ENCODE peak calls at places on chromosomes 16 and 17, in four cellular contexts. One of them, this sample, is unnamed.

GRCh38 chr17:34820166-34820920 is 140.9 kb downstream of the CCT6B start:
- DNase-seq in GM12865: peak
- DNase-seq in dorsolateral prefrontal cortex: no peak
- DNase-seq in cardiac fibroblast: no peak
- DNase-seq in this sample: no peak

GRCh38 chr17:64128787-64129514 is 993 bp downstream of the ERN1 start:
- DNase-seq in cardiac fibroblast: peak
- DNase-seq in dorsolateral prefrontal cortex: no peak
- DNase-seq in GM12865: peak
- DNase-seq in this sample: no peak

GRCh38 chr16:11848842-11849241 is 2.5 kb downstream of the RSL1D1 start:
- DNase-seq in GM12865: no peak
- DNase-seq in cardiac fibroblast: peak
- DNase-seq in dorsolateral prefrontal cortex: no peak
- DNase-seq in this sample: no peak

GRCh38 chr17:3033741-3034577 is 29.4 kb downstream of the OR1D5 start:
- DNase-seq in cardiac fibroblast: no peak
- DNase-seq in GM12865: no peak
- DNase-seq in dorsolateral prefrontal cortex: no peak
- DNase-seq in this sample: no peak

GRCh38 chr16:53991181-53992056 is 287.5 kb downstream of the FTO start:
- DNase-seq in dorsolateral prefrontal cortex: no peak
- DNase-seq in GM12865: no peak
- DNase-seq in cardiac fibroblast: peak
- DNase-seq in this sample: peak

GRCh38 chr17:27207073-27207511 is 86.8 kb upstream of the WSB1 start:
- DNase-seq in dorsolateral prefrontal cortex: no peak
- DNase-seq in cardiac fibroblast: peak
- DNase-seq in GM12865: no peak
- DNase-seq in this sample: no peak

GRCh38 chr17:66348605-66349165 is 46.3 kb downstream of the PRKCA start:
- DNase-seq in GM12865: no peak
- DNase-seq in cardiac fibroblast: peak
- DNase-seq in dorsolateral prefrontal cortex: no peak
- DNase-seq in this sample: peak

GRCh38 chr16:56610017-56610608 is 1.7 kb downstream of the MT2A start:
- DNase-seq in dorsolateral prefrontal cortex: no peak
- DNase-seq in GM12865: peak
- DNase-seq in cardiac fibroblast: peak
- DNase-seq in this sample: peak

GRCh38 chr17:36943250-36944220 is 5.2 kb upstream of the AATF start:
- DNase-seq in GM12865: no peak
- DNase-seq in dorsolateral prefrontal cortex: no peak
- DNase-seq in cardiac fibroblast: no peak
- DNase-seq in this sample: no peak

GRCh38 chr17:33044771-33045170 is 53.1 kb downstream of the SPACA3 start:
- DNase-seq in cardiac fibroblast: no peak
- DNase-seq in dorsolateral prefrontal cortex: no peak
- DNase-seq in GM12865: no peak
- DNase-seq in this sample: no peak

DNA sequence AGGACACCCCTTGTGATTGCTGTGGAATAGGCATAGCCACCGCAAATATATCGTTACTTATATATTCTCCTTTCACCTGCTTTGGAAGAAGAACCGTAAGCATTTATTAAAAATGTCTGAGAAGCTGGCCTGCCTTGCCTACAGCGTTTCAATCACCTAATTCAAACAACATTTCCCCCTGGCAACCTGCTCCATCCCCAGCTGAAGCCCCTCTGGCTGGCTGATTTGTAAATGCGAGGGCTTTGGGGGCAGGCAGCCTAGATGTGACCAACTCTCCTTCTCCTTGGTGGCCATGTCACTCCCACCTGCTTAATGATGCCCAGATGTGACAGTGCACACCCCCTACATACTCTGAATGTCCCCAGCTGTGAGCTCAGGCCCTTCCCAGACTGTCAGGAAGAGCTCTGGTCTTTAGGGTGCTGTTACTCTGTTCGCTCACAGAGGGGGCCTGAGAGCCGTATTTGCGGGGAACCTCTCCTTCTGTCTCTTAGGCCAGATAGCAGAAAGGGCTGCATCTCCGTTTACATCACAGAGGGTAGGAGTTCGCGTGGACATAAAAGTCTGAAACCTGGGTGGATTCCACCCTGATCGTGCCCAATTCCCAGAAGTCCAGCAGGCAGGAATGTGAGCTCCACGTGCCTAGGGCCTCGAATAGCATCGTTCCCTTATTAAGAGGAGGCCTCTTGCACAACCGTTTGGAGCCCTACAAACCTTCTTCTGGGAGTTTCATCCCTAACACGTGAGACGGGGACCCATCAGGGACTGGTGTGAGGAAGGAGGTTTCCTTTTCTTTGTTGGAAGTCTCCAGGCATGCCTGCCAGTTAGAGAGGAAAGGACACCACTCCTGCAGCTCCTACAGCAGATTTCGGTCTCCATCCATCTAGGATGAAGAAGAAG is 2.4 kb upstream of the SDK2 start:
- DNase-seq in GM12865: peak
- DNase-seq in cardiac fibroblast: no peak
- DNase-seq in dorsolateral prefrontal cortex: no peak
- DNase-seq in this sample: peak
- H3K4me3 ChIP-seq in GM12865: no peak
- H3K4me3 ChIP-seq in cardiac fibroblast: no peak
- H3K4me3 ChIP-seq in dorsolateral prefrontal cortex: no peak
- H3K4me3 ChIP-seq in this sample: no peak

GRCh38 chr17:79781691-79782575 is 4.0 kb downstream of the CBX2 start:
- DNase-seq in GM12865: no peak
- DNase-seq in dorsolateral prefrontal cortex: no peak
- DNase-seq in cardiac fibroblast: no peak
- DNase-seq in this sample: no peak
- H3K4me3 ChIP-seq in GM12865: no peak
- H3K4me3 ChIP-seq in dorsolateral prefrontal cortex: no peak
- H3K4me3 ChIP-seq in cardiac fibroblast: no peak
- H3K4me3 ChIP-seq in this sample: no peak

GRCh38 chr17:42783062-42783777 is 2.8 kb downstream of the WNK4 start:
- DNase-seq in cardiac fibroblast: peak
- DNase-seq in GM12865: no peak
- DNase-seq in dorsolateral prefrontal cortex: no peak
- DNase-seq in this sample: no peak
- H3K4me3 ChIP-seq in cardiac fibroblast: no peak
- H3K4me3 ChIP-seq in GM12865: no peak
- H3K4me3 ChIP-seq in dorsolateral prefrontal cortex: no peak
- H3K4me3 ChIP-seq in this sample: no peak

GRCh38 chr17:38452719-38453118 is 24.5 kb downstream of the ARHGAP23 start:
- DNase-seq in dorsolateral prefrontal cortex: no peak
- DNase-seq in cardiac fibroblast: no peak
- DNase-seq in GM12865: no peak
- DNase-seq in this sample: no peak

GRCh38 chr17:38450699-38451029 is 22.4 kb downstream of the ARHGAP23 start:
- DNase-seq in dorsolateral prefrontal cortex: no peak
- DNase-seq in GM12865: no peak
- DNase-seq in cardiac fibroblast: no peak
- DNase-seq in this sample: peak

GRCh38 chr17:38451840-38452529 is 23.7 kb downstream of the ARHGAP23 start:
- DNase-seq in cardiac fibroblast: peak
- DNase-seq in dorsolateral prefrontal cortex: no peak
- DNase-seq in GM12865: no peak
- DNase-seq in this sample: peak

GRCh38 chr17:38449364-38449763 is 21.1 kb downstream of the ARHGAP23 start:
- DNase-seq in GM12865: no peak
- DNase-seq in cardiac fibroblast: peak
- DNase-seq in dorsolateral prefrontal cortex: no peak
- DNase-seq in this sample: peak

DNA sequence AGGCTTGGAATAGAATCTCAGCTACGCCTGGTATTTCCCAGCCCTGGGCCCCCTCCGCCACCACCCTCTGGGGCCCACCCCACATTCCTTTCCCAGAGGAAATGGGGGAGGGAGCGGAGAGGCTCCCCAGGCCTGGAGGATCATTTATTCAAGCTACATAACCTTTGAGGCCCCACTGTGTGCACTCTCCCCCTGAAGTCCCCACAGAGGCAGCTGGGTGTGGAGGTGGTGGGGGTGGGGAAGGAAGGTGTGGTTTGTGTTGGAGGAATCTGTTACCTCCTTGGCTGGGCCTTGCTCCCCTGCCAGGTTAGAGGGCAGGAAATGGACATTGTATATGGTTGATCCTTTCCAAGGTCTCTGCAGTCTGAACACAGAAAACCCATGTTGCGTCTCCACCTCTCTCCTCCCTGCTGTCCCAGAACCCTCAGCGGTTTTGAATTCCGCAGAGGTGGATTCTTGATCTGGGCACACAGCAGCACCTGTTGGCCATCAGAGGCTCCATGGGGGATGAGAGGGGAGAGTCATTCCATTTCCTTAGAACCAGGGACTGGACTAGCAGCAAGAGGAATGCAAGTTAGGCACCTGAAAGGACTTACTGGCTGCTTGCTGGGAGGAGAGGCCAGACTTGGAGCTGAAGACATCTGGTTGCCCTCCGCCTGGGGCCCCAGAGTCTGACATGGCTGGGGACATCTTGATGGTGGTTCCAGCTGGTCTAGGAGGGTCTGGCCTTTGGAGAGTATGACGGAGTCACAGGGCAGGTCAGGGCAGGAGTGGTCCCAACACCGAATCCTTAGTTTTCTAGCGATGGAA is 23.0 kb downstream of the ARHGAP23 start:
- DNase-seq in cardiac fibroblast: peak
- DNase-seq in dorsolateral prefrontal cortex: no peak
- DNase-seq in GM12865: no peak
- DNase-seq in this sample: peak
- H3K4me3 ChIP-seq in cardiac fibroblast: peak
- H3K4me3 ChIP-seq in dorsolateral prefrontal cortex: no peak
- H3K4me3 ChIP-seq in GM12865: no peak
- H3K4me3 ChIP-seq in this sample: peak

GRCh38 chr16:17866991-17867390 is 396.2 kb upstream of the XYLT1 start:
- DNase-seq in dorsolateral prefrontal cortex: no peak
- DNase-seq in GM12865: no peak
- DNase-seq in cardiac fibroblast: no peak
- DNase-seq in this sample: no peak
- H3K4me3 ChIP-seq in dorsolateral prefrontal cortex: no peak
- H3K4me3 ChIP-seq in GM12865: no peak
- H3K4me3 ChIP-seq in cardiac fibroblast: no peak
- H3K4me3 ChIP-seq in this sample: no peak

GRCh38 chr17:58338454-58338841 is 9.9 kb upstream of the TSPOAP1 start:
- DNase-seq in GM12865: no peak
- DNase-seq in dorsolateral prefrontal cortex: no peak
- DNase-seq in cardiac fibroblast: no peak
- DNase-seq in this sample: no peak
- H3K4me3 ChIP-seq in GM12865: peak
- H3K4me3 ChIP-seq in dorsolateral prefrontal cortex: no peak
- H3K4me3 ChIP-seq in cardiac fibroblast: no peak
- H3K4me3 ChIP-seq in this sample: no peak

DNA sequence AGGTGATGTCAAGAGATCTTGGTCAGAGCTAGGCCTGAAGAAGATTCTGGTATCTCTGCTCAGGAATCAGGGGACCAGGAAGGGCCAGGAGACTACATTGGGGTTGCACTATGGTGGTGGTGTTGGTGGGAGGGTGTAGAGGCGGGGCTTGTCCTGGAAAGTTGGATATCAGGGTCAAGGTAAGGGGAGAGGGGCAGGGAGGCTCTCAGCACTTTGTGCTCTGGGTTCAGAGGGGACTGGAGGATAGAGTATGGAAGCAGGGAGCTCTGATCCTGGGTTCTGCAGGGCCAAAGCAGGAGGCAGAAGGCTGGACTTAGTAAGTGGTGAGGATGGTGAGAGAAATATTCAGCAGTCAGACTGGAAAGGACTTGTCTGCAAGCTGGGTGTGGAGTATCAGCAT is 3.0 kb downstream of the NOL3 start:
- DNase-seq in dorsolateral prefrontal cortex: no peak
- DNase-seq in cardiac fibroblast: no peak
- DNase-seq in GM12865: no peak
- DNase-seq in this sample: peak
- H3K4me3 ChIP-seq in dorsolateral prefrontal cortex: peak
- H3K4me3 ChIP-seq in cardiac fibroblast: peak
- H3K4me3 ChIP-seq in GM12865: peak
- H3K4me3 ChIP-seq in this sample: peak

GRCh38 chr17:77454560-77455095 is 313.9 kb downstream of the SEC14L1 start:
- DNase-seq in dorsolateral prefrontal cortex: no peak
- DNase-seq in cardiac fibroblast: peak
- DNase-seq in GM12865: peak
- DNase-seq in this sample: no peak
- H3K4me3 ChIP-seq in dorsolateral prefrontal cortex: no peak
- H3K4me3 ChIP-seq in cardiac fibroblast: no peak
- H3K4me3 ChIP-seq in GM12865: peak
- H3K4me3 ChIP-seq in this sample: no peak

GRCh38 chr16:2963074-2963610 is 933 bp upstream of the KREMEN2 start:
- DNase-seq in GM12865: no peak
- DNase-seq in dorsolateral prefrontal cortex: no peak
- DNase-seq in cardiac fibroblast: no peak
- DNase-seq in this sample: no peak
- H3K4me3 ChIP-seq in GM12865: peak
- H3K4me3 ChIP-seq in dorsolateral prefrontal cortex: peak
- H3K4me3 ChIP-seq in cardiac fibroblast: no peak
- H3K4me3 ChIP-seq in this sample: peak